ENCODE peak calls at places on chromosomes 1 and 21, in six cellular contexts. T is effector memory CD4-positive, alpha-beta T cell; J is MM.1S; C is endothelial cell of umbilical vein; N is esophagus squamous epithelium; O is AG04450. H is an unnamed sample.

GRCh38 chr1:45490121-45490622 is 791 bp downstream of the TESK2 start:
- DNase-seq in T (no peak), J (peak; percentile 20), C (peak; percentile 44), N (no peak), O (no peak), H (peak; percentile 21)

GRCh38 chr1:53328009-53328489 is at the start of gene LRP8:
- DNase-seq in T (peak; percentile 48), J (peak; percentile 75), C (peak; percentile 51), N (peak; percentile 20), O (peak; percentile 6), H (peak; percentile 46)

GRCh38 chr1:234072793-234073192 is 168.3 kb downstream of the SLC35F3 start:
- DNase-seq in T (no peak), J (no peak), C (no peak), N (no peak), O (no peak), H (no peak)

GRCh38 chr1:96416111-96416595 is 305.4 kb upstream of the PTBP2 start:
- DNase-seq in T (no peak), J (no peak), C (peak; percentile 93), N (no peak), O (peak; percentile 95), H (no peak)

GRCh38 chr1:17093822-17094393 is 25.3 kb downstream of the PADI2 start:
- DNase-seq in T (no peak), J (no peak), C (no peak), N (no peak), O (no peak), H (no peak)

GRCh38 chr1:86913399-86913895 is 479 bp downstream of the SELENOF start:
- DNase-seq in T (peak; percentile 6), J (peak; percentile 62), C (no peak), N (no peak), O (no peak), H (peak; percentile 36)

GRCh38 chr21:35849131-35849530 is 211.2 kb downstream of the SETD4 start:
- DNase-seq in T (no peak), J (no peak), C (peak; percentile 38), N (no peak), O (no peak), H (no peak)

GRCh38 chr1:187151555-187151954 is 322.8 kb downstream of the PLA2G4A start:
- DNase-seq in T (no peak), J (no peak), C (no peak), N (no peak), O (no peak), H (no peak)

GRCh38 chr1:71509051-71509595 is 428.3 kb upstream of the ZRANB2 start:
- DNase-seq in T (no peak), J (no peak), C (no peak), N (no peak), O (no peak), H (no peak)

GRCh38 chr1:115118596-115118995 is 29.3 kb upstream of the TSPAN2 start:
- DNase-seq in T (no peak), J (no peak), C (no peak), N (no peak), O (no peak), H (no peak)

DNA sequence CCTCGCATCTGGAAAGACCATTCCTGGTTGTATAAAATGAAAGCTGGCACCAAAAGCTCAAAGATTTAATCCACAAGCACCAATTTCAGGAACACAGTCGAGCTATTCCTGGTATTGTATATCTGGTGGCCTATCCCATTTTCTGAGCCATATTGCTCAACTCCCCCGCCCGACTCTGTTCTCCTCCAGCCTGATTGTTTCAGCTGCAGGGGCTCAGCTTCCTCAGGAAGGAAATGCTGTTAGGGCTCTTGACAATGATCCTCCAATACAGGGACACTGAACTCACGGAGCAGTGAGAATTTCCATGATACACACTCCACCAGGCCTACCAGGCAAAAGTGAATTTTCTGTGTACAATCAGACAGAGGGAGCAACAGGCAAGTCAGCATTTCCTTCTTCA is 16.9 kb upstream of the TDRD10 start:
- DNase-seq in T (no peak), J (no peak), C (peak; percentile 99), N (no peak), O (no peak), H (no peak)
- H3K4me3 ChIP-seq in T (no peak overlapping the region), J (no peak overlapping the region), C (no peak overlapping the region), N (no peak overlapping the region), O (no peak overlapping the region), H (no peak overlapping the region)

GRCh38 chr1:111621050-111621449 is 1.5 kb downstream of the RAP1A start:
- DNase-seq in T (no peak), J (no peak), C (peak; percentile 14), N (no peak), O (no peak), H (peak; percentile 38)
- H3K27ac ChIP-seq in T (peak overlapping the region; percentile 87), J (no peak overlapping the region), C (peak overlapping the region; percentile 5), N (peak overlapping the region; percentile 99), O (no peak overlapping the region), H (peak overlapping the region; percentile 68)

GRCh38 chr1:162060314-162060713 is 9.2 kb upstream of the NOS1AP start:
- DNase-seq in T (no peak), J (no peak), C (no peak), N (no peak), O (no peak), H (no peak)
- H3K4me3 ChIP-seq in T (no peak overlapping the region), J (no peak overlapping the region), C (no peak overlapping the region), N (no peak overlapping the region), O (no peak overlapping the region), H (no peak overlapping the region)

DNA sequence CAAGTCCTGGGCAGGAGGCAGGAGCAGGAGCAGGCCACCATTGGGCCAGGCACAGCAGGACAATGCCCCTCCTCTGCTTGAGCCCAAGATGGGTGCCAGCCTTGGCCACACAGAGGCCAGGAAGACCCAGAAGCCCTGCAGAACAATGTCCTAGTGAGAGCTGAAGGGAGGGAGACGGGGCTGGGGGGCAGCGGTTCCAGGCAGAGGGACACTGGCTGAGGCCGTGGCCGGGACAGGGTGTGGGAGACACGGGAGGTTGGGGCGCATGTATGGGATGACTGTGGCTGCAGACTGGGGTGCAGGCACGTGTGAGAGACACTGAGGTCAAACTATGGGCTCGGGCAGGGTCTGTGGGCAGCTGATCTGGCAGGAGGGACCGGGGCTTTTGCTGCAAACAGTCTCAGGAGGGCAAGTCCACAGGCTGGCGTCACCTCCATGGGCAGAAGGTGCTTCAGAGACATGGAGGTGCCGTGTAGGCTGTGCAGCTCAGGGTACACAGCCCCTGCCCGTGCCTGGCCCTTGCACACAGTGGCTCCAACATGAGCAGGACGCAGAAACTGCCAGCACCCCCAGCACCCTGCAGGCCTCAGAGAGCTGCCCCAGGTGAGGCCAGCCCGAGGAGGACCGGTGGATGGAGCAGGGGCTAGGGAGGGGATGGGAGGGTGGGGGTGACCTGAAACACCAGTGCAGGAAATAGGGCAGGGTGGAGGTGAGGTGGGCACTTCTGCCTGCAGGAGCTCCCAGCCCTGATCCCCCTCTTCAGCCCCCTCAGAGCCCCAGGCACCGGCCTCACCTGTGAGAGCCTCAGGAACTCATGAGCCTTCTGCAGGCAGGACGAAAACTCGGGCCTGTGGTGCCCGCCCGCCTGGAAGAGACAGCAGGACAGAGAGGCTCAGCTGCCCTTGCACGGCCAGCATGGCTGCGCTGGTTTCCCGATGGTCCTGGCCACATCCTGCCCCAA is 19.5 kb downstream of the LSS start:
- DNase-seq in T (no peak), J (no peak), C (no peak), N (no peak), O (no peak), H (no peak)
- H3K27ac ChIP-seq in T (no peak overlapping the region), J (no peak overlapping the region), C (no peak overlapping the region), N (no peak overlapping the region), O (no peak overlapping the region), H (no peak overlapping the region)

DNA sequence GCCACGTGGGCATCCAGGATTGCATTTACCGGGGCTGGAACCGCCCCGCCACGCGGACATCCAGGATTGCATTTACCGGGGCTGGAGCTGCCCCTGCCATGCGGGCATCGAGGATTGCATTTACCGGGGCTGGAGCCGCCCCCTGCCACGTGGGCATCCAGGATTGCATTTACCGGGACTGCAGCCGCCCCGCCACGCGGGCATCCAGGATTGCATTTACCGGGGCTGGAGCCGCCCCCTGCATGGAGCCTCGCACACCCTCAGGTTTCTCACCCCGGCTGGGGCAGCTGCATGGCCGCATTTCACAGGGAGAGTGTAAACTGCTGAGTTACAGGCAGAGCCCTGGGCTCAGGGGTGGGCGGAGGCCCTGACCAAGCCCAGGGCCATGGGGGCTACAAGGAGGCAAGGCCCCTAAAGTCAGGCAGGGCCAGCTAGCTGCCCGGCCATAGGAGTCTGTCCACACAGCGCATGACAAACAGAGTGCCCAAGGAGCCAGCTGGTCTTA is 166.8 kb upstream of the ARHGEF16 start:
- DNase-seq in T (no peak), J (no peak), C (no peak), N (no peak), O (no peak), H (no peak)
- H3K4me3 ChIP-seq in T (no peak overlapping the region), J (no peak overlapping the region), C (no peak overlapping the region), N (no peak overlapping the region), O (no peak overlapping the region), H (no peak overlapping the region)

GRCh38 chr1:197312163-197312562 is 44.1 kb downstream of the CRB1 start:
- DNase-seq in T (no peak), J (no peak), C (no peak), N (no peak), O (no peak), H (no peak)

GRCh38 chr1:197313713-197314112 is 45.7 kb downstream of the CRB1 start:
- DNase-seq in T (no peak), J (no peak), C (no peak), N (no peak), O (no peak), H (no peak)

GRCh38 chr1:197319631-197320030 is 51.6 kb downstream of the CRB1 start:
- DNase-seq in T (no peak), J (no peak), C (no peak), N (no peak), O (no peak), H (no peak)

DNA sequence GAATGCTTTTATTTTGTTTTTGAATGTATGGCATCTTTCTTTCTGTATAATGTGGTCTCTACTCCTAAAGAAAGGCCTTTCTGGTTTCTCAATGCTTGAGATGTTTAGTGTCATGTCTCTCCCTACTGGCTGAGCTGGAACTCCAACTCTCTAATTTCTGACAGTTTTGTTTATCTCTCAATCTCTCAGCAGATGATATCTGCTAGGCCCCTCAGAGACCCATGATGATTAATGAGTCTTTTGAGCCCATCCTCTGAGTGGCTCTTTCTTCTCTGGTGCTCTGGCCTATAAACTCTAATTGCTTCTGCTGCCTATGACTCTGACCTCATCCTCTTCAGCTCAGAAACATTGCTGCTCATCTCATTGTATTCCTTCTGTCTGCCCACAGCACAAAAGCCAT is 46.6 kb downstream of the CRB1 start:
- DNase-seq in T (no peak), J (no peak), C (no peak), N (no peak), O (no peak), H (no peak)
- H3K27ac ChIP-seq in T (no peak overlapping the region), J (no peak overlapping the region), C (no peak overlapping the region), N (no peak overlapping the region), O (no peak overlapping the region), H (no peak overlapping the region)

DNA sequence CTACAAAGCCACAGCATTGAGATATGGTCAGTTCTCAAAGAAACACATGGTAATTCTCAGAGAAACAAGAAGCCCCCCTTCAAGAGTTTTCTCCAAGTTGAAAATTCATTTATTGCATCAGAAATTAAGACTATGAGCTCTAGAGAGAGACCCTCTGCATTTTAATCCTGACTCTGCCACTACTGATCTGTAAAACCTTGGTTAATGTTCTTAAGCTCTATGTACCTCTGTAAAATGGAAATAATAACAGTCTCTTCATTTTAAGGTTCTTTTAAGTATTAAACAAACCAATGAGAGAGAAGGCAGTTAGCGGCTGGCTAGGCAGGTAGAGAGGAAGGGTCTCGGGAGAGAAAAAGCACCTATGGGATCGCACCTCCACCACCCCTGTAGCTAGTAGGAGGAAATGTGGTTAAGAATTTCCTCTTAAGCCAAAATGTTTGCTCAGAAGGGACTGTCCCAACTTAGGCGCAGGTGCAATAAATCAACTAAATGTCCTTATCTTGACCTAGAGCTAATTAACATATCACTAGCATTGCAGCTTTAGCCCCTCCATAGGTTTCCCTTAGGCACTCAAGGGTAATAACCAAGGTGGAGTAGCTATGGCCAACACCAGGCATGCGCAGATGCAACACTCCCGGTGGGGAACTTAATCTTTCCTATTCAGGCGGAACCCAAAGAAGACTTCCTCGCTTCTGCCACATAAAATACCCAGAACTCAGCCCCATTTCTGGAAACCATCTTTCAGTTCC is 1685.4 kb downstream of the MRPL39 start:
- DNase-seq in T (no peak), J (peak; percentile 75), C (no peak), N (no peak), O (no peak), H (no peak)
- H3K4me3 ChIP-seq in T (no peak overlapping the region), J (no peak overlapping the region), C (no peak overlapping the region), N (no peak overlapping the region), O (no peak overlapping the region), H (no peak overlapping the region)